ENCODE peak calls at places on chromosomes 6 and 20, in eight cellular contexts. N, Z, L, R, D, H, B and Y are unnamed samples.

GRCh38 chr6:55841341-55841740 is 34.0 kb downstream of the BMP5 start:
- DNase-seq in R (no peak), Z (no peak), L (no peak), N (no peak), B (no peak), D (no peak), H (peak), Y (no peak)

GRCh38 chr6:12578751-12579150 is 137.8 kb upstream of the PHACTR1 start:
- DNase-seq in B (no peak), N (no peak), L (no peak), R (no peak), H (peak), D (no peak), Z (no peak), Y (no peak)

GRCh38 chr6:20658053-20658452 is 123.8 kb downstream of the CDKAL1 start:
- DNase-seq in B (no peak), L (no peak), D (no peak), R (no peak), Z (no peak), H (no peak), N (no peak), Y (no peak)

GRCh38 chr20:57317789-57318371 is 11.7 kb upstream of the SPO11 start:
- DNase-seq in R (no peak), D (no peak), Z (no peak), H (no peak), B (no peak), L (no peak), N (no peak), Y (no peak)

GRCh38 chr6:42532038-42532669 is 31.7 kb upstream of the UBR2 start:
- DNase-seq in R (peak), B (no peak), D (peak), L (no peak), Z (no peak), N (no peak), H (peak), Y (no peak)

GRCh38 chr20:14919473-14920157 is 582.2 kb upstream of the FLRT3 start:
- DNase-seq in R (no peak), N (no peak), Z (peak), H (peak), B (no peak), L (no peak), D (no peak), Y (peak)

GRCh38 chr6:68313911-68314310 is 321.2 kb upstream of the ADGRB3 start:
- DNase-seq in N (no peak), Z (no peak), R (peak), L (no peak), H (peak), B (no peak), D (no peak), Y (no peak)

GRCh38 chr20:37360515-37361115 is 14.7 kb downstream of the SRC start:
- DNase-seq in L (no peak), N (no peak), H (no peak), R (no peak), D (no peak), Z (no peak), B (no peak), Y (no peak)

GRCh38 chr20:57394087-57395082 is 3.2 kb downstream of the RBM38 start:
- DNase-seq in L (no peak), H (no peak), N (peak), Z (no peak), D (no peak), R (no peak), B (no peak), Y (no peak)

GRCh38 chr20:4720121-4720976 is 1.4 kb upstream of the PRND start:
- DNase-seq in Z (peak), R (peak), D (peak), H (peak), L (peak), B (peak), N (peak), Y (peak)

DNA sequence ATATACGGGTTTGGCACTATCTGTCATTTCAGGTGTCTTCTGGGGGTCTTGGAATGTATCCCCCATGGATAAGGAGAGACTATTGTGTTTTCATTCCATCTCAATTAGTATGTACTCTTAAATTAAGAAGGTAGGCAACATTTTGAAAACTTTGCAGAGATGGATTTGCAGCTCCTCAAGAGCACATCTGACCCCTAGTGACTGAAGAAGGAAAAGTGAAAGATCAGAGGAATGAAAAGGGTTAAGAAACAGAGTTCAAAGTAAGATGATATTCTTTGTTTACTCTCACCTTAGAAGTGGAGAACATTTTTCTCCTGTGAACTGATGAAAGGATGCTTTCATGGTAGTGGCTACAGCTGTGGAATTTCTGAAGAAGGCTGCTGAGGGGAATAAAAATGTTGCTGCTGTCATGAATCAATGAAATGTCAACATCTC is 41.5 kb downstream of the SH3BGRL2 start:
- DNase-seq in N (no peak), Z (no peak), B (no peak), H (peak), R (peak), D (no peak), L (no peak), Y (peak)
- TF ChIP-seq CTCF in N (peak), Z (no peak), B (peak), H (peak), R (peak), D (peak), L (peak), Y (peak)

GRCh38 chr6:23027281-23027680 is 457.9 kb downstream of the HDGFL1 start:
- DNase-seq in Z (no peak), B (no peak), H (peak), L (no peak), R (no peak), D (no peak), N (no peak), Y (no peak)

GRCh38 chr6:23016701-23017100 is 447.3 kb downstream of the HDGFL1 start:
- DNase-seq in N (no peak), L (no peak), Z (no peak), H (no peak), R (no peak), B (no peak), D (peak), Y (no peak)

DNA sequence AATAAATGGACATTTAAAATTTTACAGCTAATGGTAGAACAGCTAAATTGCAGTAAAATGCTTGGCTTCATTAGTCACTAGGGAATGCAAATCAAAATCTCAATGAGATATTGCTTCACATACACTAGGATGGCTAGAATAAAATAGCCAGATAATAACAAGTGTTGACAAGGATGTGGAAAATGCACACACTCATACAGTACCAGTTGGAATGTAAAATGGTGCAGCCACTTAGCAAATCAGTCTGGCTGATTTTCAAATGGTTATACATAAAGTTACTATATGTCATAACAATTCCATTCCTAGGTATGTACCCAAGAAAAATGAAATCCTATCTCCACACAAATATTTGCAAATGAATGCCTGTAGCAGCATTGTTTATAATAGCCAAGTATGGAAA is 452.1 kb downstream of the HDGFL1 start:
- DNase-seq in Z (no peak), N (no peak), R (no peak), H (no peak), L (no peak), B (no peak), D (no peak), Y (no peak)
- H3K4me3 ChIP-seq in Z (no peak), N (no peak), R (no peak), H (no peak), L (no peak), B (no peak), D (no peak), Y (no peak)

GRCh38 chr6:105319331-105319730 is 83.6 kb downstream of the PREP start:
- DNase-seq in R (no peak), L (no peak), Z (no peak), D (no peak), H (peak), B (no peak), N (no peak), Y (no peak)

GRCh38 chr6:105321207-105321606 is 81.7 kb downstream of the PREP start:
- DNase-seq in D (no peak), N (no peak), H (no peak), L (no peak), B (no peak), Z (peak), R (no peak), Y (no peak)

GRCh38 chr6:105318660-105319059 is 84.2 kb downstream of the PREP start:
- DNase-seq in D (no peak), Z (no peak), N (no peak), R (peak), B (no peak), H (peak), L (no peak), Y (no peak)

GRCh38 chr6:105320766-105321165 is 82.1 kb downstream of the PREP start:
- DNase-seq in D (no peak), N (no peak), L (no peak), R (no peak), B (no peak), H (no peak), Z (no peak), Y (no peak)

GRCh38 chr6:105317607-105318533 is 85.0 kb downstream of the PREP start:
- DNase-seq in H (peak), D (no peak), B (no peak), R (no peak), L (no peak), N (no peak), Z (no peak), Y (no peak)
- TF ChIP-seq CTCF in H (peak), D (peak), B (no peak), R (peak), L (peak), N (peak), Z (no peak), Y (peak)

GRCh38 chr6:24358219-24358821 is 461 bp upstream of the DCDC2 start:
- DNase-seq in B (no peak), N (no peak), R (no peak), L (no peak), H (no peak), Z (no peak), D (no peak), Y (no peak)
- H3K4me3 ChIP-seq in B (no peak), N (peak), R (no peak), L (peak), H (peak), Z (peak), D (no peak), Y (no peak)

GRCh38 chr6:112008482-112008881 is 45.4 kb upstream of the CCN6 start:
- DNase-seq in R (no peak), D (no peak), H (no peak), L (no peak), Z (no peak), B (no peak), N (no peak), Y (no peak)

GRCh38 chr6:112007805-112008204 is 46.1 kb upstream of the CCN6 start:
- DNase-seq in Z (peak), R (peak), B (no peak), H (no peak), D (no peak), N (no peak), L (no peak), Y (no peak)

GRCh38 chr6:112013051-112013450 is 40.9 kb upstream of the CCN6 start:
- DNase-seq in B (no peak), L (no peak), Z (no peak), R (no peak), N (no peak), H (no peak), D (no peak), Y (no peak)

GRCh38 chr6:112007254-112007653 is 46.6 kb upstream of the CCN6 start:
- DNase-seq in D (no peak), Z (no peak), R (no peak), H (no peak), L (no peak), B (no peak), N (no peak), Y (no peak)

DNA sequence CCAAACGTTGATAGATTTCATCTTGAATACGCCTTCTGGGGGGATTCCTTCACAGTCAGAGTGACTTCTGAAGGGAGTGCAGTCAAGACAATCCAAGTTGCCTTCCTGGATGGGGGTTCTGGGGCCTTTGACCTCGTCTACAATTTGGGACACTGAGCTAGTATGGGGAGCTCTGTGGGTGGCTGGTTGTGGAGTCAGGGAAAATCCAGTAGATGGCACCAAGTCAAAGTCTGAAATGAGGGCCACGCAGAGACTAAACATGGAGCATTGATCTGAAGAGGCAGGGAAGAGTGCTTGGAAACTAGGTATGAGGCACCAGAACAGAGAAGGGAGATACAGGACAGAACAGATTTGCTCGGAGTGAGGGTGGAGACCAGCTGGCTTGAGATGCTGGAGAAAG is 43.6 kb upstream of the CCN6 start:
- DNase-seq in L (no peak), Z (no peak), H (peak), D (no peak), R (no peak), B (no peak), N (no peak), Y (no peak)
- TF ChIP-seq CTCF in L (no peak), Z (no peak), H (no peak), D (peak), R (peak), B (no peak), N (no peak), Y (no peak)

GRCh38 chr6:37717836-37718251 is 20.2 kb upstream of the MDGA1 start:
- DNase-seq in Z (no peak), R (peak), H (peak), L (no peak), D (no peak), B (no peak), N (no peak), Y (no peak)
- H3K4me3 ChIP-seq in Z (no peak), R (no peak), H (no peak), L (no peak), D (no peak), B (no peak), N (no peak), Y (no peak)

GRCh38 chr20:39289316-39289715 is 327.2 kb downstream of the DHX35 start:
- DNase-seq in B (no peak), H (no peak), L (no peak), Z (no peak), R (no peak), N (no peak), D (no peak), Y (no peak)
- TF ChIP-seq CTCF in B (no peak), H (peak), L (peak), Z (no peak), R (peak), N (no peak), D (peak), Y (no peak)

GRCh38 chr20:33442136-33443005 is 1.2 kb downstream of the SNTA1 start:
- DNase-seq in B (no peak), R (no peak), D (no peak), H (no peak), N (no peak), L (no peak), Z (no peak), Y (no peak)

GRCh38 chr20:33443006-33443511 is 504 bp downstream of the SNTA1 start:
- DNase-seq in H (no peak), L (peak), B (no peak), D (peak), N (no peak), R (no peak), Z (no peak), Y (no peak)

GRCh38 chr20:33443512-33444239 is at the start of gene SNTA1:
- DNase-seq in Z (peak), R (peak), B (no peak), D (peak), H (peak), N (peak), L (peak), Y (no peak)

GRCh38 chr20:33445881-33446615 is 2.5 kb upstream of the SNTA1 start:
- DNase-seq in L (no peak), Z (no peak), H (no peak), D (no peak), R (no peak), N (no peak), B (no peak), Y (no peak)

DNA sequence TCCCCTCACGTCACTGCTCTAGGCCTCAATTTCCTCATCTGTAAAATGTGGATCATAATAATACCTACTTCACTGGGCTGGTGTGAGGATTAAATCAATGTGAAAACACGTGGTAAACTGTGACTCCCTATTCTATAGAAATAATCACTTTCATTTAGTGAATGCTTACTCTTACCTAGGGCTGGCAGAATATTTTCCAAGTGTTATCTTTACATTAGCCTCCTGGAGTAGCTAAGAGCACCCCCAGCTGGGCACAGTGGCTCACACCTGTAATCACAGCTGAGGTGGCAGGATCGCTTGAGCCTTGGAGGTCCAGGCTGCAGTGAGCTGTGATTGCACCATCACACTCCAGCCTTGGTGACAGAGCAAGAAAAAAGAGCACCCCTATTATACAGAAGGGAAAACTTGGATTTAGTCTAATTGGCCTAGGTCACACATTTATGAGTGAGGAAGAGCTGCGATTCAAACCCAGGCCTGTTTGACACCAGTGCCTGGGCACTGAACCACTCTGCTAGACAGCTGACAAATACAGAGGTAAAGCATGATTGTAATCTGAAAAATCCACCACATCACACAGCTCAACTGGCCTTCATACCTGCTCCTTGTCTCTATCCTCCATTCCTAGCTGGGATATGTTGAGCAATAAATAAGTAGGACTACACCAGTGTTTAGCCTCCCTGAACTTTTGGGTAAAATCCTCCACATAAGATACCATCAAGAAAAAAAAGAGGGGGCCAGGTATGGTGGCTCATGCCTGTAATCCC is 1.4 kb upstream of the SNTA1 start:
- DNase-seq in B (no peak), N (no peak), R (no peak), H (peak), D (peak), Z (no peak), L (peak), Y (no peak)
- H3K4me3 ChIP-seq in B (peak), N (no peak), R (no peak), H (no peak), D (peak), Z (peak), L (peak), Y (no peak)